ENCODE peak calls at places on chromosomes 3 and 15, in seven cellular contexts. F is AG04449, Q is HTR-8/SVneo, G is NCI-H2107, T is heart right ventricle, Y is left cardiac atrium, H is left colon. E is an unnamed sample.

GRCh38 chr15:98888839-98889479 is 118.6 kb downstream of the PGPEP1L start:
- DNase-seq in T (no peak), G (no peak), Y (no peak), F (no peak), H (no peak), Q (no peak), E (no peak)

GRCh38 chr3:14431928-14432834 is 29.8 kb downstream of the SLC6A6 start:
- DNase-seq in H (peak; percentile 93), F (peak; percentile 29), T (peak; percentile 85), Q (peak; percentile 96), G (no peak), Y (peak; percentile 91), E (peak; percentile 90)

GRCh38 chr3:37946531-37946889 is 44.1 kb upstream of the VILL start:
- DNase-seq in G (no peak), Q (no peak), H (no peak), F (no peak), Y (no peak), T (no peak), E (no peak)

GRCh38 chr3:184058029-184058428 is 5.2 kb downstream of the HTR3C start:
- DNase-seq in T (no peak), H (no peak), F (no peak), Y (no peak), G (no peak), Q (no peak), E (no peak)

GRCh38 chr3:33277193-33277882 is at the start of gene FBXL2:
- DNase-seq in T (peak; percentile 72), F (no peak), Q (peak; percentile 88), G (peak; percentile 28), H (no peak), Y (peak; percentile 81), E (peak; percentile 22)

GRCh38 chr3:101521251-101521701 is 8.3 kb upstream of the SENP7 start:
- DNase-seq in G (no peak), F (no peak), H (no peak), Y (no peak), T (no peak), Q (no peak), E (no peak)

GRCh38 chr15:49494842-49495241 is 71.8 kb downstream of the FGF7 start:
- DNase-seq in G (no peak), T (no peak), Y (no peak), F (no peak), H (no peak), Q (no peak), E (no peak)

GRCh38 chr3:49359623-49360022 is 1.5 kb upstream of the GPX1 start:
- DNase-seq in G (no peak), F (no peak), H (no peak), Q (no peak), T (no peak), Y (no peak), E (no peak)

GRCh38 chr3:51974963-51975856 is at the start of gene ABHD14A:
- DNase-seq in G (no peak), Q (peak; percentile 88), T (peak; percentile 81), H (peak; percentile 87), Y (peak; percentile 78), F (no peak), E (peak; percentile 88)

GRCh38 chr3:134430950-134431445 is 54.8 kb downstream of the ANAPC13 start:
- DNase-seq in G (peak; percentile 20), H (no peak), Q (peak; percentile 48), F (no peak), T (no peak), Y (no peak), E (no peak)

GRCh38 chr3:16102905-16103364 is 71.5 kb upstream of the GALNT15 start:
- DNase-seq in Q (no peak), Y (no peak), H (no peak), F (peak; percentile 88), G (no peak), T (no peak), E (no peak)

GRCh38 chr15:63908986-63909385 is 75.2 kb upstream of the HERC1 start:
- DNase-seq in Y (no peak), Q (no peak), T (no peak), H (no peak), G (no peak), F (no peak), E (no peak)

GRCh38 chr3:14371573-14372474 is 30.6 kb upstream of the SLC6A6 start:
- DNase-seq in G (peak; percentile 42), T (peak; percentile 84), H (peak; percentile 94), F (no peak), Q (peak; percentile 83), Y (peak; percentile 85), E (peak; percentile 92)

GRCh38 chr3:117628896-117629295 is 919.3 kb downstream of the TUSC7 start:
- DNase-seq in T (no peak), Y (no peak), Q (no peak), F (peak; percentile 17), H (no peak), G (peak; percentile 89), E (no peak)

GRCh38 chr3:101158374-101158773 is 162.0 kb downstream of the IMPG2 start:
- DNase-seq in G (no peak), F (no peak), Y (no peak), Q (no peak), T (no peak), H (no peak), E (no peak)

GRCh38 chr3:15601399-15602145 is at the start of the genes BTD and HACL1:
- DNase-seq in H (peak; percentile 98), G (no peak), F (peak; percentile 96), T (peak; percentile 94), Q (peak; percentile 94), Y (peak; percentile 96), E (peak; percentile 97)

GRCh38 chr3:135271562-135272290 is 476.7 kb downstream of the EPHB1 start:
- DNase-seq in Y (no peak), F (no peak), Q (no peak), G (peak; percentile 41), H (no peak), T (no peak), E (no peak)

GRCh38 chr3:34283743-34284142 is 485.3 kb downstream of the PDCD6IP start:
- DNase-seq in Q (no peak), F (no peak), H (no peak), G (no peak), T (no peak), Y (no peak), E (no peak)

GRCh38 chr3:126910231-126910630 is 72.7 kb upstream of the PLXNA1 start:
- DNase-seq in Y (no peak), H (no peak), Q (no peak), F (no peak), G (no peak), T (no peak), E (no peak)

GRCh38 chr3:165196577-165197561 is 685 bp upstream of the SLITRK3 start:
- DNase-seq in H (no peak), Q (no peak), T (no peak), G (no peak), Y (no peak), F (no peak), E (no peak)

GRCh38 chr3:140117111-140117526 is 182.1 kb downstream of the CLSTN2 start:
- DNase-seq in Q (no peak), Y (no peak), F (no peak), T (no peak), H (no peak), G (no peak), E (no peak)

GRCh38 chr3:16205156-16205870 is 30.8 kb downstream of the GALNT15 start:
- DNase-seq in H (no peak), Q (no peak), G (no peak), Y (no peak), F (no peak), T (no peak), E (no peak)

GRCh38 chr15:67244966-67245478 is 9.4 kb downstream of the AAGAB start:
- DNase-seq in G (no peak), H (no peak), Q (no peak), F (no peak), Y (no peak), T (no peak), E (no peak)

GRCh38 chr3:46131884-46132478 is 76.1 kb downstream of the CCR1 start:
- DNase-seq in G (no peak), Y (no peak), T (no peak), H (no peak), Q (no peak), F (no peak), E (no peak)

GRCh38 chr3:123186695-123187094 is 15.0 kb upstream of the SEC22A start:
- DNase-seq in T (no peak), H (no peak), G (no peak), Q (no peak), Y (no peak), F (no peak), E (no peak)

GRCh38 chr15:81049835-81050234 is 49.1 kb downstream of the TLNRD1 start:
- DNase-seq in F (no peak), Q (no peak), H (no peak), T (no peak), Y (no peak), G (no peak), E (no peak)

GRCh38 chr3:188052229-188052965 is 101.6 kb upstream of the LPP start:
- DNase-seq in F (no peak), T (peak; percentile 81), Q (no peak), G (peak; percentile 46), H (peak; percentile 91), Y (peak; percentile 87), E (peak; percentile 57)

GRCh38 chr3:8980756-8981257 is 17.5 kb upstream of the RAD18 start:
- DNase-seq in H (no peak), T (no peak), F (no peak), Q (no peak), Y (no peak), G (no peak), E (no peak)

GRCh38 chr3:142272200-142272891 is 47.0 kb upstream of the GK5 start:
- DNase-seq in F (no peak), G (no peak), H (no peak), Y (no peak), T (no peak), Q (no peak), E (no peak)

GRCh38 chr3:171356251-171356650 is 104.0 kb downstream of the TNIK start:
- DNase-seq in Q (no peak), F (no peak), T (no peak), H (no peak), G (no peak), Y (no peak), E (no peak)

GRCh38 chr3:107833722-107834416 is 257.0 kb downstream of the CD47 start:
- DNase-seq in G (no peak), T (no peak), H (no peak), Q (no peak), Y (no peak), F (no peak), E (no peak)

GRCh38 chr15:41512512-41513281 is 930 bp downstream of the LTK start:
- DNase-seq in F (no peak), Y (peak; percentile 39), T (peak; percentile 31), H (no peak), G (no peak), Q (no peak), E (peak; percentile 40)

GRCh38 chr15:79874242-79874641 is 22.6 kb downstream of the MTHFS start:
- DNase-seq in F (no peak), H (no peak), Y (no peak), G (no peak), T (no peak), Q (no peak), E (no peak)

GRCh38 chr15:92906563-92907081 is 6.5 kb downstream of the CHD2 start:
- DNase-seq in Q (no peak), T (no peak), Y (no peak), H (no peak), G (no peak), F (no peak), E (peak; percentile 65)

GRCh38 chr3:167892204-167892603 is 156.7 kb downstream of the SERPINI1 start:
- DNase-seq in G (no peak), F (no peak), T (no peak), Y (no peak), H (no peak), Q (no peak), E (no peak)